ENCODE peak calls at places on chromosomes 6 and 20, in eight cellular contexts. H, Y, W, S, Q, B, T and J are unnamed samples.

GRCh38 chr6:33779305-33779704 is 9.6 kb downstream of the LEMD2 start:
- DNase-seq in S (no peak), H (no peak), Q (no peak), B (peak), T (no peak), W (no peak), Y (no peak), J (no peak)

GRCh38 chr6:26537160-26537845 is 863 bp upstream of the HMGN4 start:
- DNase-seq in H (peak), B (peak), W (peak), T (peak), Y (peak), S (peak), Q (peak), J (peak)

GRCh38 chr6:131694832-131695426 is 6.3 kb downstream of the OR2A4 start:
- DNase-seq in S (peak), Q (peak), B (peak), Y (peak), T (peak), H (peak), W (peak), J (peak)

GRCh38 chr6:2952557-2953095 is 18.7 kb downstream of the SERPINB6 start:
- DNase-seq in S (peak), B (peak), W (peak), Y (peak), T (peak), Q (peak), H (peak), J (peak)

GRCh38 chr6:46320505-46320904 is 149.7 kb upstream of the ENPP5 start:
- DNase-seq in W (no peak), B (no peak), Y (no peak), Q (no peak), T (no peak), S (no peak), H (no peak), J (no peak)

GRCh38 chr6:139695361-139695760 is 320.9 kb upstream of the CITED2 start:
- DNase-seq in W (no peak), Q (no peak), T (no peak), S (no peak), H (no peak), B (no peak), Y (no peak), J (no peak)

GRCh38 chr6:117552618-117553017 is 49.7 kb downstream of the GOPC start:
- DNase-seq in B (no peak), S (no peak), H (no peak), W (no peak), Y (no peak), Q (no peak), T (no peak), J (no peak)

GRCh38 chr6:146357578-146358340 is 185.9 kb upstream of the RAB32 start:
- DNase-seq in W (no peak), B (no peak), T (no peak), Y (peak), H (no peak), Q (no peak), S (peak), J (no peak)

GRCh38 chr6:108497883-108498282 is 62.8 kb upstream of the FOXO3 start:
- DNase-seq in S (peak), Y (no peak), W (no peak), T (no peak), H (peak), B (peak), Q (no peak), J (peak)

GRCh38 chr6:46042355-46042999 is 26.8 kb upstream of the CLIC5 start:
- DNase-seq in Y (peak), Q (peak), B (peak), H (peak), T (no peak), S (peak), W (no peak), J (peak)

GRCh38 chr20:32970973-32971300 is 33.3 kb downstream of the SUN5 start:
- DNase-seq in W (no peak), Q (no peak), T (peak), S (no peak), Y (no peak), H (no peak), B (no peak), J (no peak)

GRCh38 chr6:134848076-134848475 is 101.8 kb downstream of the ALDH8A1 start:
- DNase-seq in H (no peak), Y (no peak), T (no peak), Q (no peak), W (no peak), S (no peak), B (no peak), J (no peak)

GRCh38 chr6:157520117-157520406 is 139.1 kb downstream of the ZDHHC14 start:
- DNase-seq in T (no peak), Y (no peak), H (no peak), S (no peak), W (no peak), B (no peak), Q (no peak), J (no peak)

GRCh38 chr6:15398657-15399287 is 152.9 kb downstream of the JARID2 start:
- DNase-seq in W (no peak), S (no peak), H (peak), Y (no peak), Q (no peak), B (no peak), T (no peak), J (peak)

GRCh38 chr6:3294396-3294795 is 35.6 kb downstream of the PSMG4 start:
- DNase-seq in Y (no peak), H (no peak), B (no peak), Q (no peak), W (no peak), S (no peak), T (no peak), J (no peak)

GRCh38 chr6:99458319-99458718 is 33.2 kb upstream of the PNISR start:
- DNase-seq in S (peak), T (no peak), B (peak), W (no peak), Y (no peak), H (no peak), Q (no peak), J (no peak)

GRCh38 chr6:138572200-138572875 is 73.0 kb upstream of the NHSL1 start:
- DNase-seq in B (peak), T (peak), W (no peak), Q (no peak), Y (peak), S (peak), H (no peak), J (peak)

GRCh38 chr6:20599302-20600051 is 65.2 kb downstream of the CDKAL1 start:
- DNase-seq in Y (no peak), B (no peak), W (no peak), Q (no peak), T (no peak), H (no peak), S (no peak), J (no peak)

GRCh38 chr6:106181664-106182418 is 95.7 kb downstream of the PRDM1 start:
- DNase-seq in S (peak), H (no peak), Q (no peak), B (no peak), W (no peak), T (no peak), Y (peak), J (no peak)

GRCh38 chr20:40990542-40991120 is 38.0 kb upstream of the TOP1 start:
- DNase-seq in W (peak), T (peak), B (peak), Q (peak), H (peak), S (peak), Y (peak), J (peak)

GRCh38 chr6:137949686-137950390 is 82.8 kb downstream of the TNFAIP3 start:
- DNase-seq in W (no peak), H (no peak), S (no peak), Y (no peak), Q (no peak), T (no peak), B (no peak), J (no peak)

GRCh38 chr6:30641048-30641447 is 5.9 kb upstream of the C6orf136 start:
- DNase-seq in S (no peak), W (no peak), Q (no peak), Y (no peak), H (no peak), B (no peak), T (no peak), J (no peak)

GRCh38 chr20:945841-946240 is 29.7 kb upstream of the ANGPT4 start:
- DNase-seq in Q (no peak), Y (no peak), T (no peak), S (no peak), H (no peak), B (no peak), W (no peak), J (no peak)

GRCh38 chr6:25088513-25088912 is 152.8 kb upstream of the RIPOR2 start:
- DNase-seq in S (no peak), Q (no peak), Y (peak), B (no peak), W (no peak), H (no peak), T (no peak), J (no peak)

GRCh38 chr6:39452746-39453145 is 130.2 kb upstream of the KCNK16 start:
- DNase-seq in S (no peak), B (no peak), W (no peak), Q (no peak), Y (no peak), T (no peak), H (no peak), J (no peak)

GRCh38 chr6:64714073-64714472 is 993.0 kb downstream of the EYS start:
- DNase-seq in T (no peak), Y (no peak), H (no peak), W (no peak), B (no peak), S (no peak), Q (no peak), J (no peak)

GRCh38 chr6:1312193-1312443 is 220 bp downstream of the FOXQ1 start:
- DNase-seq in T (no peak), W (no peak), Q (no peak), B (no peak), S (no peak), H (no peak), Y (no peak), J (no peak)

GRCh38 chr6:122755901-122756300 is 23.6 kb upstream of the FABP7 start:
- DNase-seq in Y (no peak), W (no peak), H (no peak), B (no peak), T (no peak), S (no peak), Q (no peak), J (peak)

GRCh38 chr6:151279891-151280290 is 40.1 kb downstream of the AKAP12 start:
- DNase-seq in Y (no peak), B (no peak), T (no peak), Q (no peak), H (no peak), W (no peak), S (no peak), J (no peak)

GRCh38 chr6:87945966-87946365 is 101.7 kb upstream of the SPACA1 start:
- DNase-seq in Y (no peak), B (no peak), H (no peak), W (no peak), S (no peak), T (no peak), Q (no peak), J (no peak)

GRCh38 chr6:72245565-72245964 is 359.2 kb downstream of the RIMS1 start:
- DNase-seq in H (no peak), T (no peak), B (no peak), Q (no peak), W (no peak), S (no peak), Y (no peak), J (peak)

GRCh38 chr20:20665933-20666332 is 46.5 kb downstream of the RALGAPA2 start:
- DNase-seq in T (no peak), Q (no peak), S (no peak), W (no peak), H (no peak), B (no peak), Y (no peak), J (no peak)

GRCh38 chr20:32581839-32582658 is 3.1 kb downstream of the NOL4L start:
- DNase-seq in B (no peak), Q (no peak), S (no peak), Y (no peak), T (no peak), H (no peak), W (no peak), J (no peak)

GRCh38 chr20:58612021-58612700 is 38.9 kb upstream of the STX16 start:
- DNase-seq in H (no peak), W (no peak), Q (no peak), B (no peak), Y (no peak), T (no peak), S (no peak), J (no peak)

GRCh38 chr20:31239139-31239538 is 18.3 kb upstream of the DEFB115 start:
- DNase-seq in S (no peak), Y (no peak), W (no peak), T (no peak), H (no peak), Q (no peak), B (no peak), J (no peak)

GRCh38 chr20:16308754-16309153 is 264.5 kb downstream of the KIF16B start:
- DNase-seq in W (no peak), Q (no peak), T (no peak), S (no peak), H (no peak), B (no peak), Y (no peak), J (peak)

GRCh38 chr6:143260857-143261256 is 189.6 kb downstream of the ADAT2 start:
- DNase-seq in T (no peak), W (no peak), Y (peak), S (peak), H (no peak), Q (no peak), B (no peak), J (no peak)

GRCh38 chr20:32325706-32326506 is 32.2 kb upstream of the ASXL1 start:
- DNase-seq in Y (no peak), T (no peak), Q (no peak), W (no peak), H (no peak), B (no peak), S (peak), J (peak)

GRCh38 chr6:108419934-108420609 is 125.2 kb downstream of the AFG1L start:
- DNase-seq in W (no peak), T (no peak), Y (no peak), Q (no peak), B (no peak), H (no peak), S (no peak), J (no peak)